ENCODE peak calls at places on chromosomes 7 and 10, in five cellular contexts. C, W, S, O and A are unnamed samples.

GRCh38 chr10:116848032-116848911 is 1.0 kb upstream of the ENO4 start:
- DNase-seq in C (no peak), W (no peak), S (peak), O (no peak), A (no peak)

GRCh38 chr7:76386691-76387260 is 22.7 kb downstream of the SSC4D start:
- DNase-seq in C (no peak), W (no peak), S (no peak), O (no peak), A (no peak)

GRCh38 chr10:133554600-133554999 is 10.8 kb downstream of the SYCE1 start:
- DNase-seq in C (no peak), W (no peak), S (no peak), O (no peak), A (no peak)

GRCh38 chr7:88312061-88312663 is 5.5 kb upstream of the STEAP4 start:
- DNase-seq in C (no peak), W (no peak), S (no peak), O (no peak), A (no peak)

GRCh38 chr7:157111311-157111710 is 27.4 kb upstream of the UBE3C start:
- DNase-seq in C (no peak), W (no peak), S (no peak), O (no peak), A (no peak)

GRCh38 chr7:24366901-24367300 is 82.9 kb downstream of the NPY start:
- DNase-seq in C (no peak), W (no peak), S (no peak), O (no peak), A (no peak)

GRCh38 chr10:18279202-18279601 is 139.0 kb downstream of the CACNB2 start:
- DNase-seq in C (no peak), W (no peak), S (no peak), O (no peak), A (no peak)

GRCh38 chr10:122128357-122128756 is 139.4 kb downstream of the TACC2 start:
- DNase-seq in C (no peak), W (no peak), S (no peak), O (no peak), A (no peak)

GRCh38 chr10:31484407-31485135 is 165.6 kb downstream of the ZEB1 start:
- DNase-seq in C (no peak), W (no peak), S (no peak), O (no peak), A (no peak)

GRCh38 chr10:124996854-124997215 is 54.9 kb downstream of the ZRANB1 start:
- DNase-seq in C (no peak), W (no peak), S (no peak), O (no peak), A (peak)

GRCh38 chr7:143259765-143260164 is 3.5 kb upstream of the GSTK1 start:
- DNase-seq in C (no peak), W (peak), S (no peak), O (peak), A (no peak)

GRCh38 chr7:31883761-31884164 is 186.4 kb downstream of the PDE1C start:
- DNase-seq in C (no peak), W (no peak), S (no peak), O (no peak), A (no peak)

GRCh38 chr10:5625992-5626777 is 40.2 kb downstream of the ASB13 start:
- DNase-seq in C (no peak), W (no peak), S (no peak), O (no peak), A (no peak)

GRCh38 chr7:31373337-31374289 is 33.1 kb upstream of the NEUROD6 start:
- DNase-seq in C (peak), W (peak), S (no peak), O (peak), A (peak)

GRCh38 chr7:36670585-36671431 is 53.5 kb downstream of the AOAH start:
- DNase-seq in C (peak), W (peak), S (peak), O (peak), A (peak)

GRCh38 chr7:101626758-101627157 is 2.3 kb downstream of the MYL10 start:
- DNase-seq in C (no peak), W (no peak), S (no peak), O (no peak), A (no peak)

GRCh38 chr10:7445474-7446135 is 34.8 kb upstream of the SFMBT2 start:
- DNase-seq in C (no peak), W (no peak), S (no peak), O (no peak), A (no peak)

GRCh38 chr7:93194368-93194767 is 31.9 kb downstream of the HEPACAM2 start:
- DNase-seq in C (no peak), W (no peak), S (no peak), O (peak), A (no peak)

GRCh38 chr10:130959752-130960195 is 351.7 kb downstream of the TCERG1L start:
- DNase-seq in C (no peak), W (no peak), S (no peak), O (no peak), A (no peak)

GRCh38 chr7:99693427-99694200 is 13.8 kb upstream of the CYP3A5 start:
- DNase-seq in C (peak), W (no peak), S (no peak), O (peak), A (peak)

GRCh38 chr7:144519900-144520299 is 116.4 kb upstream of the NOBOX start:
- DNase-seq in C (no peak), W (no peak), S (no peak), O (no peak), A (no peak)

GRCh38 chr7:144516729-144517128 is 113.2 kb upstream of the NOBOX start:
- DNase-seq in C (no peak), W (no peak), S (no peak), O (no peak), A (no peak)

GRCh38 chr7:144515430-144515829 is 111.9 kb upstream of the NOBOX start:
- DNase-seq in C (no peak), W (no peak), S (no peak), O (no peak), A (no peak)

GRCh38 chr7:144513332-144513731 is 109.8 kb upstream of the NOBOX start:
- DNase-seq in C (no peak), W (peak), S (peak), O (no peak), A (no peak)

GRCh38 chr7:144517762-144518161 is 114.3 kb upstream of the NOBOX start:
- DNase-seq in C (no peak), W (no peak), S (no peak), O (no peak), A (no peak)
- H3K4me2 ChIP-seq in C (no peak), W (no peak), S (no peak), O (no peak), A (no peak)

DNA sequence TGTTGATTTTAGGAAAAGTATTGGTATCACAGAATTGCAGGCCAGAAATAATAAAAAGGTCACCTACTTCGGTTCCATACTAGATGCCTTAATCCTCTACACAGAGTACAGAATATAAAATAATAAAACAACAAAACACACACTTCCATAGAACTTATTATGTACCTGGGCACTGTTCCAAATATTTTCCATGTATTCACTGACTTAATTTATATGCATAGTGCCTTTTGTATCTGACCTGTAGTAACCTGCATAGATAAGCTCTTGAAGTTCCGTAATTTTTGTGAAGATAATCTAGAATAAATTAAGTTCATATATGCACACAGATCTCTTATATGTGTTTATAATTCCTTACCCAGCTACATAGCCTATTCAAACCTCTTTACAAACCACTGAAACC is 78.3 kb downstream of the RAPGEF5 start:
- DNase-seq in C (no peak), W (no peak), S (no peak), O (no peak), A (no peak)
- TF ChIP-seq SRF in C (no peak), W (no peak), S (no peak), O (no peak), A (no peak)

GRCh38 chr10:14556285-14556956 is 218.3 kb downstream of the FAM107B start:
- DNase-seq in C (peak), W (no peak), S (peak), O (peak), A (no peak)

GRCh38 chr10:14560274-14560673 is 214.4 kb downstream of the FAM107B start:
- DNase-seq in C (no peak), W (peak), S (no peak), O (no peak), A (no peak)

GRCh38 chr10:14558025-14558424 is 216.7 kb downstream of the FAM107B start:
- DNase-seq in C (no peak), W (no peak), S (no peak), O (no peak), A (no peak)

GRCh38 chr10:14555806-14556205 is 218.9 kb downstream of the FAM107B start:
- DNase-seq in C (no peak), W (no peak), S (no peak), O (no peak), A (no peak)

GRCh38 chr10:14557573-14557972 is 217.1 kb downstream of the FAM107B start:
- DNase-seq in C (no peak), W (no peak), S (no peak), O (no peak), A (no peak)
- H3K4me2 ChIP-seq in C (no peak), W (no peak), S (no peak), O (no peak), A (no peak)

GRCh38 chr7:70356324-70356797 is 758.1 kb downstream of the AUTS2 start:
- DNase-seq in C (no peak), W (no peak), S (no peak), O (no peak), A (no peak)
- TF ChIP-seq SRF in C (no peak), W (no peak), S (no peak), O (no peak), A (no peak)